ENCODE peak calls at places on chromosomes 5 and 9, in nine cellular contexts. F, Q, H, J, A, D, X, G and N are unnamed samples. For H3K27me3, the result is how much of the 10 kb centered on the place peaks cover.

GRCh38 chr5:9054821-9055589 is 490.9 kb downstream of the SEMA5A start:
- DNase-seq in Q (no peak), H (no peak), J (no peak), A (peak), X (peak), G (no peak), D (no peak), F (no peak), N (no peak)

GRCh38 chr5:93421498-93421897 is 159.5 kb downstream of the NR2F1-AS1 start:
- DNase-seq in D (no peak), F (no peak), X (no peak), J (no peak), A (no peak), Q (no peak), H (no peak), G (no peak), N (peak)

GRCh38 chr9:94054731-94055130 is 29.5 kb upstream of the PTPDC1 start:
- DNase-seq in Q (no peak), X (no peak), D (no peak), F (no peak), J (no peak), H (no peak), A (no peak), G (no peak), N (no peak)

GRCh38 chr5:138504799-138505198 is 38.2 kb downstream of the ETF1 start:
- DNase-seq in F (no peak), Q (peak), J (no peak), D (no peak), X (peak), A (no peak), G (no peak), H (peak), N (no peak)

GRCh38 chr9:4798281-4798680 is 5.5 kb downstream of the RCL1 start:
- DNase-seq in Q (no peak), X (no peak), F (no peak), J (no peak), H (no peak), G (no peak), A (no peak), D (no peak), N (no peak)

GRCh38 chr5:113202904-113203716 is 226.5 kb downstream of the DCP2 start:
- DNase-seq in J (no peak), Q (no peak), F (no peak), H (peak), A (peak), D (peak), G (peak), X (no peak), N (no peak)

GRCh38 chr5:143924311-143924710 is 112.3 kb downstream of the HMHB1 start:
- DNase-seq in X (peak), J (no peak), G (no peak), D (no peak), A (peak), Q (no peak), H (no peak), F (no peak), N (no peak)

GRCh38 chr5:82057051-82057450 is 85.2 kb downstream of the ATG10 start:
- DNase-seq in X (no peak), H (no peak), J (no peak), G (no peak), F (no peak), Q (no peak), A (peak), D (no peak), N (no peak)

GRCh38 chr9:20315672-20316071 is 306.6 kb downstream of the MLLT3 start:
- DNase-seq in G (no peak), Q (no peak), X (peak), A (peak), D (no peak), F (no peak), J (no peak), H (no peak), N (no peak)

GRCh38 chr5:98581416-98581999 is 192.0 kb upstream of the RGMB start:
- DNase-seq in X (peak), H (no peak), J (no peak), G (no peak), F (no peak), A (peak), D (no peak), Q (no peak), N (no peak)

GRCh38 chr9:88738708-88739107 is 203.7 kb downstream of the NXNL2 start:
- DNase-seq in G (peak), J (no peak), H (no peak), A (peak), F (no peak), X (no peak), Q (no peak), D (no peak), N (no peak)

GRCh38 chr5:139027150-139027549 is 152.0 kb upstream of the LRRTM2 start:
- DNase-seq in A (no peak), F (no peak), X (no peak), G (no peak), J (no peak), H (no peak), Q (no peak), D (no peak), N (no peak)

GRCh38 chr5:142908659-142909058 is 138.5 kb downstream of the ARHGAP26 start:
- DNase-seq in F (no peak), H (no peak), G (no peak), J (no peak), Q (no peak), X (no peak), D (no peak), A (no peak), N (no peak)
- H3K4me3 ChIP-seq in F (no peak), H (peak), G (no peak), J (no peak), Q (no peak), X (no peak), D (no peak), A (no peak), N (no peak)

GRCh38 chr9:123372766-123373446 is 16.9 kb downstream of the CRB2 start:
- DNase-seq in J (no peak), D (no peak), F (no peak), H (no peak), A (no peak), X (no peak), G (no peak), Q (no peak), N (no peak)

GRCh38 chr9:123370526-123371227 is 14.7 kb downstream of the CRB2 start:
- DNase-seq in X (no peak), Q (no peak), F (no peak), H (no peak), G (no peak), D (no peak), J (no peak), A (no peak), N (no peak)

GRCh38 chr9:123373447-123373923 is 17.5 kb downstream of the CRB2 start:
- DNase-seq in D (no peak), F (no peak), H (no peak), A (no peak), Q (no peak), J (no peak), G (peak), X (no peak), N (no peak)

GRCh38 chr9:123371228-123371584 is 15.2 kb downstream of the CRB2 start:
- DNase-seq in J (no peak), A (no peak), H (no peak), F (no peak), X (no peak), Q (no peak), G (no peak), D (no peak), N (no peak)

GRCh38 chr9:123371805-123372590 is 16.0 kb downstream of the CRB2 start:
- DNase-seq in H (no peak), D (no peak), F (no peak), J (no peak), Q (no peak), G (no peak), A (no peak), X (no peak), N (no peak)
- H3K27ac ChIP-seq in H (no peak), D (no peak), F (no peak), J (no peak), Q (no peak), G (no peak), A (no peak), X (no peak), N (peak)

GRCh38 chr5:77211013-77211690 is 672 bp downstream of the PDE8B start:
- DNase-seq in H (no peak), J (no peak), G (peak), A (no peak), D (no peak), F (no peak), Q (no peak), X (peak), N (no peak)
- H3K27me3 ChIP-seq in H (half or more), J (under half), G (under half), A (half or more), D (under half), F (under half), Q (under half), X (under half), N (under half)

DNA sequence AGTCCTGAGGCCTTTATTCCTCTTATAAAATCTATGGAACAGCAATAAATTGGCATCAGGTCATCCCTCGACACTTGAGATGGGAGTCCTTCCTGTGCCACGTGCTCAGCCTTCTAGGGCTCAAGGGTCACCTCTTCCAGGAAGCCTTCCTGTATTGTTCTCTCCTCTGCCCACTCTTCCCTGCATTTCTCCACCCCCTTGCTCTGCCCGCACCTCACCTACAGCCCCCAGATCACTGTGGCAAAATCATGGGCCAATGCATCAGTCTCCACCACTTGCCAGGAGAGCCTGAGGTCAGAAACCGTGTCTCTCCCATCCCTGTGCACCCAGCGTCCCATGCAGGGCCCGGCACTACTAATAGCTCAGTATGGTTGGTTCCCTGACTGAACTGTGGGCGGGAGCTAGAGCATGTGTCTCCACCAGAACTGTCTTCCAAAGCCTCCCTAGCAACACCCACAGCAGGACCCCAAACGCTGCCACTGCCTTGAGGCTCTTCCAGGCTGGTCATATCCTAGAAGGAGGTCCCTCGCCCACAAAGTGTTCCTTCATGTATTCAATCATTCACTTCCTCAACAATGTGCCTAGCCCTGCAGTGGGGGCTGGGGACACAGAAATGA is 13.5 kb downstream of the DUSP1 start:
- DNase-seq in X (no peak), Q (no peak), D (no peak), J (no peak), F (no peak), A (no peak), H (no peak), G (no peak), N (no peak)
- H3K4me3 ChIP-seq in X (no peak), Q (no peak), D (no peak), J (no peak), F (no peak), A (no peak), H (no peak), G (no peak), N (no peak)

GRCh38 chr5:151223447-151224264 is at the start of gene CCDC69:
- DNase-seq in A (peak), H (peak), Q (peak), D (peak), G (peak), J (peak), X (peak), F (no peak), N (peak)
- H3K27ac ChIP-seq in A (no peak), H (peak), Q (peak), D (peak), G (no peak), J (peak), X (no peak), F (peak), N (no peak)

GRCh38 chr5:2003206-2003605 is 120.5 kb upstream of the IRX4 start:
- DNase-seq in H (no peak), X (no peak), A (no peak), D (no peak), Q (no peak), J (no peak), G (no peak), F (no peak), N (no peak)

GRCh38 chr5:2005101-2006041 is 122.6 kb upstream of the IRX4 start:
- DNase-seq in H (no peak), F (no peak), Q (no peak), A (no peak), D (no peak), G (no peak), X (no peak), J (no peak), N (no peak)

GRCh38 chr5:2001300-2001699 is 118.6 kb upstream of the IRX4 start:
- DNase-seq in A (no peak), G (no peak), X (no peak), H (no peak), J (no peak), F (no peak), D (no peak), Q (no peak), N (no peak)

GRCh38 chr5:2006193-2006970 is 123.7 kb upstream of the IRX4 start:
- DNase-seq in A (no peak), X (no peak), J (no peak), F (no peak), G (no peak), D (no peak), H (no peak), Q (no peak), N (no peak)

GRCh38 chr5:2003690-2004365 is 121.1 kb upstream of the IRX4 start:
- DNase-seq in X (no peak), H (no peak), G (no peak), A (no peak), F (no peak), J (no peak), Q (no peak), D (no peak), N (no peak)
- H3K27me3 ChIP-seq in X (half or more), H (under half), G (half or more), A (under half), F (under half), J (under half), Q (under half), D (under half), N (under half)